ENCODE peak calls at places on chromosomes 13 and 19, in ten cellular contexts. Y is CD8-positive, alpha-beta memory T cell; H is T-helper 22 cell; R is skeletal muscle cell; M is nephron progenitor cell; W is trophoblast cell; Z is renal cortical epithelial cell; L is stimulated activated CD8-positive, alpha-beta memory T cell treated with anti-CD3 and anti-CD28 coated beads, Interleukin-4, amount 100 ng/mL, for 1 hour; V is AG04449; B is foreskin keratinocyte. I is an unnamed sample.

GRCh38 chr19:49829721-49830120 is 11.6 kb downstream of the MED25 start:
- DNase-seq in W (no peak), B (no peak), H (no peak), V (no peak), Y (no peak), L (no peak), Z (no peak), M (no peak), R (no peak), I (no peak)

GRCh38 chr13:113970810-113971470 is 2.9 kb downstream of the C13orf46 start:
- DNase-seq in Z (peak), H (no peak), B (peak), M (no peak), W (no peak), V (no peak), L (no peak), Y (no peak), R (no peak), I (no peak)

GRCh38 chr13:30421093-30422055 is 919 bp upstream of the UBE2L5 start:
- DNase-seq in B (peak), Z (peak), W (peak), M (peak), L (no peak), H (peak), V (no peak), R (no peak), Y (peak), I (peak)

GRCh38 chr13:43537124-43537523 is 249.6 kb downstream of the ENOX1 start:
- DNase-seq in R (no peak), L (no peak), M (no peak), W (peak), Y (no peak), V (peak), B (peak), Z (no peak), H (no peak), I (no peak)

GRCh38 chr19:29263305-29264080 is 50.5 kb upstream of the UQCRFS1 start:
- DNase-seq in M (peak), Y (peak), B (no peak), L (no peak), Z (peak), W (peak), V (no peak), R (no peak), H (no peak), I (peak)

GRCh38 chr19:34259367-34259865 is 5.1 kb downstream of the GARRE1 start:
- DNase-seq in W (no peak), L (no peak), R (no peak), B (no peak), M (no peak), Y (no peak), V (no peak), H (no peak), Z (no peak), I (no peak)

GRCh38 chr13:87122551-87122950 is 548.6 kb upstream of the SLITRK5 start:
- DNase-seq in Z (peak), B (peak), L (no peak), R (no peak), Y (no peak), W (no peak), V (no peak), M (no peak), H (no peak), I (no peak)

GRCh38 chr19:34241513-34242337 is 12.6 kb upstream of the GARRE1 start:
- DNase-seq in B (no peak), Y (no peak), M (peak), W (peak), H (no peak), L (no peak), R (no peak), Z (no peak), V (no peak), I (no peak)

GRCh38 chr19:34391813-34392212 is 12.4 kb upstream of the PDCD2L start:
- DNase-seq in Z (peak), M (no peak), R (no peak), H (no peak), V (no peak), Y (no peak), L (no peak), B (no peak), W (no peak), I (no peak)

GRCh38 chr19:788821-789472 is 8.3 kb upstream of the PTBP1 start:
- DNase-seq in R (no peak), M (peak), V (no peak), W (no peak), Z (no peak), H (no peak), Y (no peak), B (no peak), L (no peak), I (no peak)

GRCh38 chr19:17706750-17707181 is 12.5 kb upstream of the MAP1S start:
- DNase-seq in L (no peak), Z (peak), B (no peak), W (no peak), V (no peak), H (no peak), Y (no peak), R (no peak), M (peak), I (no peak)

GRCh38 chr13:97253581-97254293 is 31.6 kb downstream of the MBNL2 start:
- DNase-seq in Z (no peak), M (no peak), R (no peak), W (peak), L (no peak), Y (no peak), B (no peak), V (no peak), H (no peak), I (no peak)

GRCh38 chr13:59701261-59701660 is 462.5 kb downstream of the DIAPH3 start:
- DNase-seq in M (no peak), L (no peak), B (no peak), R (no peak), Y (no peak), W (no peak), V (no peak), Z (no peak), H (no peak), I (no peak)

I was measured in central memory CD4-positive, alpha-beta T cell.